ENCODE peak calls at places on chromosomes 5 and 9, in eight cellular contexts. H is colonic mucosa, Q is A549, K is prostate gland, R is stomach, Y is ovary, E is foreskin fibroblast, W is AG04450. S is an unnamed sample.

GRCh38 chr5:76763136-76763535 is 47.2 kb downstream of the F2R start:
- DNase-seq in H (no peak), Y (no peak), R (no peak), W (no peak), Q (no peak), K (no peak), E (no peak), S (no peak)

GRCh38 chr9:129648092-129648763 is 6.3 kb upstream of the ASB6 start:
- DNase-seq in R (no peak), K (no peak), H (no peak), W (no peak), E (no peak), Q (no peak), Y (no peak), S (no peak)

GRCh38 chr5:51382508-51382758 is 815 bp upstream of the ISL1 start:
- DNase-seq in Y (no peak), R (no peak), H (no peak), E (no peak), W (no peak), K (no peak), Q (no peak), S (no peak)

GRCh38 chr9:127973169-127974001 is 7.4 kb downstream of the EEIG1 start:
- DNase-seq in R (peak; percentile 86), E (no peak), K (no peak), W (no peak), Y (no peak), H (peak; percentile 33), Q (no peak), S (no peak)

GRCh38 chr5:173391031-173391430 is 62.8 kb upstream of the STC2 start:
- DNase-seq in K (no peak), Y (no peak), E (no peak), W (no peak), Q (no peak), R (no peak), H (no peak), S (no peak)

GRCh38 chr5:139443766-139444473 is 4.6 kb upstream of the DNAJC18 start:
- DNase-seq in E (peak; percentile 84), Y (no peak), K (no peak), H (no peak), W (peak; percentile 20), Q (no peak), R (no peak), S (no peak)

GRCh38 chr9:137077758-137078693 is 709 bp downstream of the UAP1L1 start:
- DNase-seq in E (peak; percentile 46), R (no peak), K (no peak), Y (no peak), Q (no peak), H (peak; percentile 54), W (no peak), S (no peak)

GRCh38 chr5:96936431-96937221 is 746 bp downstream of the LNPEP start:
- DNase-seq in Q (peak; percentile 21), Y (peak; percentile 42), H (peak; percentile 58), K (peak; percentile 27), E (peak; percentile 53), R (peak; percentile 46), W (no peak), S (peak; percentile 49)

GRCh38 chr5:6843821-6844220 is 130.6 kb downstream of the TENT4A start:
- DNase-seq in W (no peak), K (no peak), Q (no peak), Y (no peak), H (no peak), R (no peak), E (no peak), S (no peak)

GRCh38 chr5:135592312-135593045 is 13.7 kb upstream of the CXCL14 start:
- DNase-seq in Y (no peak), W (no peak), E (no peak), K (no peak), H (no peak), Q (no peak), R (no peak), S (no peak)

GRCh38 chr9:98916660-98917059 is 27.0 kb upstream of the COL15A1 start:
- DNase-seq in K (no peak), H (peak; percentile 32), Q (no peak), E (peak; percentile 29), W (no peak), Y (peak; percentile 79), R (no peak), S (no peak)

GRCh38 chr9:87742813-87743428 is 17.0 kb downstream of the CTSL start:
- DNase-seq in Q (no peak), W (no peak), H (no peak), Y (no peak), E (peak; percentile 21), R (no peak), K (no peak), S (no peak)

GRCh38 chr9:110669439-110669838 is 848 bp downstream of the MUSK start:
- DNase-seq in R (no peak), E (no peak), Q (no peak), H (no peak), W (no peak), K (no peak), Y (no peak), S (no peak)

GRCh38 chr5:134070979-134071849 is 43.3 kb upstream of the TCF7 start:
- DNase-seq in H (no peak), W (no peak), E (no peak), Y (no peak), Q (peak; percentile 50), K (no peak), R (peak; percentile 55), S (no peak)

GRCh38 chr5:170427672-170428236 is 38.6 kb upstream of the KCNMB1 start:
- DNase-seq in H (no peak), K (no peak), Y (no peak), W (no peak), Q (no peak), R (no peak), E (no peak), S (no peak)

GRCh38 chr5:103624035-103624461 is 61.5 kb upstream of the NUDT12 start:
- DNase-seq in Q (no peak), R (no peak), K (no peak), H (no peak), W (peak; percentile 55), Y (no peak), E (peak; percentile 58), S (no peak)

GRCh38 chr9:2018764-2019548 is 3.8 kb downstream of the SMARCA2 start:
- DNase-seq in W (no peak), H (no peak), E (no peak), Y (no peak), R (no peak), Q (no peak), K (no peak), S (no peak)

GRCh38 chr5:7763621-7764072 is 87.3 kb downstream of the CFAP90 start:
- DNase-seq in K (peak; percentile 15), Q (no peak), Y (no peak), R (no peak), H (no peak), E (no peak), W (no peak), S (no peak)

GRCh38 chr5:122300374-122300773 is 11.7 kb upstream of the SNCAIP start:
- DNase-seq in W (no peak), Y (no peak), E (no peak), K (no peak), Q (no peak), H (no peak), R (no peak), S (peak; percentile 12)

GRCh38 chr5:122300968-122301367 is 11.1 kb upstream of the SNCAIP start:
- DNase-seq in R (no peak), E (no peak), W (no peak), K (no peak), H (no peak), Y (no peak), Q (no peak), S (no peak)

GRCh38 chr5:122292357-122292756 is 19.7 kb upstream of the SNCAIP start:
- DNase-seq in R (no peak), W (peak; percentile 27), Q (no peak), E (peak; percentile 64), Y (no peak), K (no peak), H (no peak), S (no peak)

GRCh38 chr5:122295138-122295537 is 16.9 kb upstream of the SNCAIP start:
- DNase-seq in Q (peak; percentile 15), E (no peak), Y (no peak), H (no peak), K (no peak), R (no peak), W (no peak), S (peak; percentile 8)

GRCh38 chr5:122297587-122298298 is 14.3 kb upstream of the SNCAIP start:
- DNase-seq in W (no peak), E (no peak), R (no peak), K (no peak), Y (no peak), H (no peak), Q (no peak), S (peak; percentile 49)
- H3K4me3 ChIP-seq in W (no peak overlapping the region), E (no peak overlapping the region), R (no peak overlapping the region), K (no peak overlapping the region), Y (no peak overlapping the region), H (no peak overlapping the region), Q (no peak overlapping the region), S (no peak overlapping the region)

DNA sequence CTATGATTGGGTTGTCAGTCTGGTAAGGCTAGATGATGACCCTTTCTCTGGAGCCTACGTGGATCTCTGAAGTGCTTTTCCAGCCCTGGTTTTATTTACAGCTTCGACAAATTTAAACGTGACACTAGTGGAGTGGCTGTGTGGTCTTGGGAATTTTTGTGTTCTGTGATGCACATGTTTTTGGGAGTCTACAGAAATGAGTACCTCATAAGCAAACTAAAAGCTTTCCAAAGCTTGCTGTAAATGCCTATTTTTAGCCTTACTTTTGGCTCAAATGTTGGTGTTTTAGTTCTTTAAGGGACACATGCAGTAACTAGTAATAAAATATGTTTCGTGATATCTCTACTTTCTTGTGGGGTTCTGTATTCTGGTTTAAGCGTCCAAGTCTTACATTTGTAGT is 3.3 kb downstream of the LARP1 start:
- DNase-seq in K (no peak), R (no peak), Y (no peak), H (no peak), W (no peak), E (peak; percentile 12), Q (no peak), S (no peak)
- H3K4me3 ChIP-seq in K (no peak overlapping the region), R (peak overlapping the region; percentile 95), Y (peak overlapping the region; percentile 14), H (no peak overlapping the region), W (peak overlapping the region; percentile 46), E (peak overlapping the region; percentile 92), Q (peak overlapping the region; percentile 94), S (peak overlapping the region; percentile 36)

DNA sequence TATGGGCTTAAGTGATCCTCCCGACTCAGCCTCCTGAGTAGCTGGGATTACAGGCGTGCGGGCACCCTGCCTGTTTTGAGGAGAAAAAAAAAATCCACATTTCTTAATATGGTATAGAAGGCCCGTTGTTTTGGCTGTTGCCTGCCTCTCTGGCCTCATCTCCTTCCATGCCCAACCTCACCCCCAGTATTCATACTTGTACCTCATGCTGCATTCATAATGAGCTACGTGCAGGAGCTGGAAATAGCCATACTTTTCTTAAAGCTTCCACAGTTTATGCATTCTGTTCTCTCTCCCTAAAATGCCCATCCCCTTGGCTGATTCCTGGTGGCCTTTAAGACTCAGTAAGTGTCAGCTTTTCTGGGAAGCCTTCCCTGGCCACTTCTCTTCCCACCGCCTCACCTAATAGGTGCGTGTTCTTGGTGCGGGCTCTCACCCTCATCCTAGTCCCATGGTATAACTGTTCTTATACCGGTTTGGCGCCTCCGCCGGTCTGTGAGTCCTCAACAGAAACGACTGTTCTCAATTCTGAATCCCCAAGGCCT is 2.1 kb upstream of the TPM2 start:
- DNase-seq in W (no peak), H (no peak), K (no peak), E (no peak), Y (no peak), R (no peak), Q (no peak), S (no peak)
- H3K4me3 ChIP-seq in W (peak overlapping the region; percentile 98), H (no peak overlapping the region), K (no peak overlapping the region), E (no peak overlapping the region), Y (no peak overlapping the region), R (peak overlapping the region; percentile 67), Q (no peak overlapping the region), S (no peak overlapping the region)

GRCh38 chr5:128424672-128425071 is 113.4 kb downstream of the FBN2 start:
- DNase-seq in Y (no peak), R (no peak), H (no peak), E (no peak), W (no peak), Q (no peak), K (no peak), S (no peak)
- H3K4me3 ChIP-seq in Y (no peak overlapping the region), R (no peak overlapping the region), H (no peak overlapping the region), E (no peak overlapping the region), W (no peak overlapping the region), Q (no peak overlapping the region), K (no peak overlapping the region), S (no peak overlapping the region)